ENCODE peak calls at places on chromosomes 13 and 19, in six cellular contexts. P is GM23338, Z is small intestine, J is SJSA1, I is pancreas, F is A549. V is an unnamed sample.

GRCh38 chr13:21971662-21972635 is 301.1 kb downstream of the FGF9 start:
- DNase-seq in F (no peak), I (no peak), J (no peak), P (no peak), Z (no peak), V (no peak)

GRCh38 chr19:29086646-29087045 is 126.3 kb downstream of the UQCRFS1 start:
- DNase-seq in P (no peak), I (no peak), Z (no peak), J (no peak), F (no peak), V (no peak)

GRCh38 chr13:98886587-98886986 is 91.3 kb downstream of the DOCK9 start:
- DNase-seq in F (no peak), I (no peak), P (peak; percentile 20), Z (no peak), J (peak; percentile 68), V (no peak)

GRCh38 chr13:113157929-113158747 is at the start of gene PROZ:
- DNase-seq in I (no peak), F (no peak), J (no peak), P (no peak), Z (peak; percentile 50), V (no peak)

GRCh38 chr13:94327318-94327717 is 152.2 kb downstream of the DCT start:
- DNase-seq in I (no peak), Z (no peak), J (no peak), P (peak; percentile 30), F (no peak), V (no peak)

GRCh38 chr19:7962644-7963268 is 19.3 kb upstream of the TIMM44 start:
- DNase-seq in I (no peak), P (no peak), J (no peak), Z (no peak), F (no peak), V (no peak)

GRCh38 chr13:100394005-100394695 is 194.4 kb downstream of the GGACT start:
- DNase-seq in Z (no peak), I (no peak), F (no peak), J (peak; percentile 63), P (no peak), V (no peak)

GRCh38 chr13:77928909-77929308 is 10.3 kb upstream of the EDNRB start:
- DNase-seq in I (no peak), J (no peak), F (no peak), P (no peak), Z (no peak), V (peak; percentile 20)

GRCh38 chr13:48778551-48779088 is 124.9 kb downstream of the CYSLTR2 start:
- DNase-seq in F (no peak), Z (no peak), J (no peak), I (no peak), P (no peak), V (no peak)

GRCh38 chr13:99344610-99345208 is 37.5 kb upstream of the GPR183 start:
- DNase-seq in J (peak; percentile 63), P (no peak), Z (no peak), F (no peak), I (no peak), V (no peak)

GRCh38 chr13:110523180-110523579 is 38.3 kb downstream of the RAB20 start:
- DNase-seq in Z (no peak), J (no peak), P (no peak), F (no peak), I (no peak), V (no peak)

GRCh38 chr13:110520431-110521295 is 40.9 kb downstream of the RAB20 start:
- DNase-seq in I (peak; percentile 75), P (no peak), F (no peak), Z (peak; percentile 96), J (no peak), V (peak; percentile 62)

GRCh38 chr13:110523838-110524237 is 37.7 kb downstream of the RAB20 start:
- DNase-seq in I (no peak), J (no peak), F (no peak), P (no peak), Z (no peak), V (no peak)

GRCh38 chr13:110521296-110521680 is 40.2 kb downstream of the RAB20 start:
- DNase-seq in J (no peak), I (no peak), P (no peak), Z (no peak), F (no peak), V (no peak)

GRCh38 chr13:110521946-110522345 is 39.6 kb downstream of the RAB20 start:
- DNase-seq in J (no peak), F (no peak), Z (no peak), I (no peak), P (no peak), V (no peak)
- H3K4me1 ChIP-seq in J (peaks cover 7% of the 10 kb centered on the region), F (peaks cover 16% of the 10 kb centered on the region), Z (peaks cover 27% of the 10 kb centered on the region), I (peaks cover 28% of the 10 kb centered on the region), P (no peaks in the 10 kb centered on the region), V (peaks cover 22% of the 10 kb centered on the region)

DNA sequence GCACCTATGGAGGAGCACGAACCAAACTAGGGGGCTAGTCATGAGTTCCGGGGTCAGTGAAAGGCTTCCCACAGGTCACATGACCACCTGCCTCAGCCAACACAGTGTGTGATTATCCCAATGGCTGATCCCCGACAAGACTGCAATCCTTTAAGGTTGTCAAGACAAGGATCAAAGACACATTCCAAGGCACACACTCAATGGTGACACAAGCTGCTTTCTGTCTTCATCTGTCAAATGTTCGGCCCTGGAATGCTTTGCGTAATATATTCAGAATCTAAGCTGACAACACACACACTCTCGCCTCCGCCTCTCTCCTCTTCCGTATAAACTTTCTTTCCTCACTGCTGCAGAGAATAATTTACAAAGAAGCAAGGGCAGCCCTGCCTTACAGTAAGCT is 11.7 kb downstream of the RANBP3 start:
- DNase-seq in F (no peak), P (no peak), Z (no peak), J (no peak), I (no peak), V (peak; percentile 96)
- H3K4me1 ChIP-seq in F (peaks cover 10% of the 10 kb centered on the region), P (peaks cover 29% of the 10 kb centered on the region), Z (peaks cover 16% of the 10 kb centered on the region), J (peaks cover 20% of the 10 kb centered on the region), I (peaks cover 61% of the 10 kb centered on the region), V (peaks cover 52% of the 10 kb centered on the region)

GRCh38 chr19:17332677-17333581 is 1.7 kb downstream of the ANO8 start:
- DNase-seq in F (peak; percentile 41), P (peak; percentile 94), Z (peak; percentile 51), I (no peak), J (peak; percentile 59), V (peak; percentile 28)
- H3K4me1 ChIP-seq in F (peaks cover 14% of the 10 kb centered on the region), P (no peaks in the 10 kb centered on the region), Z (peaks cover 4% of the 10 kb centered on the region), I (peaks cover 14% of the 10 kb centered on the region), J (peaks cover 23% of the 10 kb centered on the region), V (peaks cover 22% of the 10 kb centered on the region)

DNA sequence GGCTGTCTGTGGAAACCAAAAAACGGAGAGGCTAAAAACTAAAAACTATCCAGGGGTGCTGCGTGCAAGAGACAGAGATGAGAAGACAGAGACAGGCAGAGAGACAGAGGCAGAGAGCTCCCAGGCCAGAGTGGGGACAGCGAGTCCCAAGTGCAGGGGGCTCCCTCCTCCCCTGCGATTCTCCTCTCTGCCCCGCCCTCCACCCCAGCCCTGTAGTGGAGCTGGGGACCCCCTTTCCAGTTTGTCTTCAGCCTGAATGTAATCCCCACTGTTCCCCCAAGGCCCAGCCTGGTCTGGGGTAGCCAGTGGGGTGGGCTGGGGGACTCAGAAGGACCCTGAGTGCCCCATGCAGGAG is 2.0 kb downstream of the NFIC start:
- DNase-seq in I (no peak), F (no peak), P (no peak), J (no peak), Z (no peak), V (no peak)
- H3K4me1 ChIP-seq in I (peaks cover 15% of the 10 kb centered on the region), F (peaks cover 46% of the 10 kb centered on the region), P (peaks cover 19% of the 10 kb centered on the region), J (peaks cover 39% of the 10 kb centered on the region), Z (no peaks in the 10 kb centered on the region), V (no peaks in the 10 kb centered on the region)

DNA sequence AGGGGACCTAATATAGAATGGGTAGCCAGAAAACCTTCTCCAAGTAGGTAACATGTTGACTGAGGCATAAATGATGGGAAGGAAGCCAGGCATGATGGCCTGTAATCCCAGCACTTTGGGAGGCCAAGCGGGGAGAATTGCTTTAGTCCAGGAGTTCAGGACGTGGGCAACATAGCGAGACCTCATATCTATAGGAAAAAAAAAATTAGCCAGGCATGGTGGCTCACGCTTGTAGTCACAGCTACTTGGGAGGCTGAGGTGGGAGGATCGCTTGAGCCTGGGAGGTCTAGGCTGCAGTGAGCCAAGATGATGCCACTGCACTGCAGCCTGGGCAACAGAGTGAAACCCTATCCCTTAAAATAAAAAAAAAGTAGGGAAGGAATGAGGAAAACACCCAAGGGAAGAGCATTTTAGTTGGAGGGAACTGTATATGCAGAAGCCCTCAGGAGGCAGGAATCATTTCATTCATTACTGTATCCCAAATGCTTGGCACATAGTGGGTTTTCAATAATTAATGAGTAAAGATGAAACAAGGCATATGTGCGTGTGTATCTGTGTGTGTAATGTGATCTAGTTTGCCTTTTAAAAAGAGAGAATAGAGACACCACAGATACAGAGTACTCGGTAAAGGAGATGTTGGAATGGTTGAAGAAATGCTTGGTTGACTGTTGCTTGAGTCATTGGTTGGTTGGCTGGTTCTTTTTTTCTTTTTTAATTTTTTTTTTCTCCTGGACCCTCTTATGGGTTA is 2.2 kb upstream of the NUP62 start:
- DNase-seq in J (no peak), Z (no peak), P (no peak), I (no peak), F (no peak), V (no peak)
- H3K4me1 ChIP-seq in J (peaks cover 12% of the 10 kb centered on the region), Z (peaks cover 8% of the 10 kb centered on the region), P (peaks cover 10% of the 10 kb centered on the region), I (peaks cover 9% of the 10 kb centered on the region), F (peaks cover 16% of the 10 kb centered on the region), V (peaks cover 8% of the 10 kb centered on the region)

V was measured in trophoblast cell.